ENCODE peak calls at places on chromosome 22, in seven cellular contexts. One of them, this sample, is unnamed.

GRCh38 chr22:30675436-30675835 is 7.8 kb upstream of the DUSP18 start:
- DNase-seq in NB4: no peak
- DNase-seq in kidney epithelial cell: no peak
- DNase-seq in left ventricle myocardium inferior: no peak
- DNase-seq in fibroblast of pulmonary artery: no peak
- DNase-seq in Peyer's patch: no peak
- DNase-seq in colonic mucosa: no peak
- DNase-seq in this sample: no peak

GRCh38 chr22:45671783-45672563 is at the start of gene ATXN10:
- DNase-seq in fibroblast of pulmonary artery: peak
- DNase-seq in NB4: peak
- DNase-seq in colonic mucosa: peak
- DNase-seq in left ventricle myocardium inferior: peak
- DNase-seq in kidney epithelial cell: no peak
- DNase-seq in Peyer's patch: peak
- DNase-seq in this sample: peak

GRCh38 chr22:31210830-31211503 is 1.1 kb upstream of the LIMK2 start:
- DNase-seq in Peyer's patch: peak
- DNase-seq in left ventricle myocardium inferior: peak
- DNase-seq in NB4: no peak
- DNase-seq in fibroblast of pulmonary artery: no peak
- DNase-seq in kidney epithelial cell: no peak
- DNase-seq in colonic mucosa: no peak
- DNase-seq in this sample: peak

GRCh38 chr22:36293606-36294292 is 40.8 kb downstream of the APOL1 start:
- DNase-seq in colonic mucosa: no peak
- DNase-seq in NB4: no peak
- DNase-seq in Peyer's patch: no peak
- DNase-seq in left ventricle myocardium inferior: peak
- DNase-seq in kidney epithelial cell: no peak
- DNase-seq in fibroblast of pulmonary artery: no peak
- DNase-seq in this sample: no peak

GRCh38 chr22:27032121-27032761 is 374.9 kb downstream of the MIAT start:
- DNase-seq in Peyer's patch: no peak
- DNase-seq in left ventricle myocardium inferior: no peak
- DNase-seq in fibroblast of pulmonary artery: no peak
- DNase-seq in colonic mucosa: no peak
- DNase-seq in NB4: peak
- DNase-seq in kidney epithelial cell: no peak
- DNase-seq in this sample: no peak

GRCh38 chr22:43862882-43863202 is 529 bp upstream of the SULT4A1 start:
- DNase-seq in kidney epithelial cell: no peak
- DNase-seq in left ventricle myocardium inferior: no peak
- DNase-seq in NB4: no peak
- DNase-seq in Peyer's patch: no peak
- DNase-seq in colonic mucosa: no peak
- DNase-seq in fibroblast of pulmonary artery: no peak
- DNase-seq in this sample: no peak

GRCh38 chr22:48654492-48654891 is 1173.2 kb downstream of the BRD1 start:
- DNase-seq in left ventricle myocardium inferior: no peak
- DNase-seq in fibroblast of pulmonary artery: no peak
- DNase-seq in colonic mucosa: no peak
- DNase-seq in kidney epithelial cell: no peak
- DNase-seq in Peyer's patch: no peak
- DNase-seq in NB4: no peak
- DNase-seq in this sample: peak

GRCh38 chr22:37202001-37202555 is 10.2 kb downstream of the SSTR3 start:
- DNase-seq in colonic mucosa: no peak
- DNase-seq in kidney epithelial cell: no peak
- DNase-seq in Peyer's patch: no peak
- DNase-seq in fibroblast of pulmonary artery: no peak
- DNase-seq in left ventricle myocardium inferior: no peak
- DNase-seq in NB4: no peak
- DNase-seq in this sample: no peak

GRCh38 chr22:45082795-45083194 is 73.0 kb upstream of the PHF21B start:
- DNase-seq in Peyer's patch: no peak
- DNase-seq in colonic mucosa: no peak
- DNase-seq in kidney epithelial cell: no peak
- DNase-seq in left ventricle myocardium inferior: no peak
- DNase-seq in fibroblast of pulmonary artery: no peak
- DNase-seq in NB4: peak
- DNase-seq in this sample: no peak

GRCh38 chr22:45164217-45165123 is 745 bp downstream of the NUP50 start:
- DNase-seq in colonic mucosa: peak
- DNase-seq in kidney epithelial cell: no peak
- DNase-seq in NB4: peak
- DNase-seq in fibroblast of pulmonary artery: peak
- DNase-seq in Peyer's patch: peak
- DNase-seq in left ventricle myocardium inferior: peak
- DNase-seq in this sample: no peak

GRCh38 chr22:36244522-36245391 is 5.4 kb upstream of the APOL2 start:
- DNase-seq in Peyer's patch: no peak
- DNase-seq in colonic mucosa: no peak
- DNase-seq in kidney epithelial cell: no peak
- DNase-seq in left ventricle myocardium inferior: peak
- DNase-seq in fibroblast of pulmonary artery: peak
- DNase-seq in NB4: no peak
- DNase-seq in this sample: peak

GRCh38 chr22:22578702-22579424 is 19.8 kb upstream of the PRAME start:
- DNase-seq in left ventricle myocardium inferior: peak
- DNase-seq in colonic mucosa: no peak
- DNase-seq in NB4: peak
- DNase-seq in Peyer's patch: no peak
- DNase-seq in fibroblast of pulmonary artery: peak
- DNase-seq in kidney epithelial cell: peak
- DNase-seq in this sample: peak

GRCh38 chr22:44701824-44702478 is at the start of gene PRR5:
- DNase-seq in colonic mucosa: peak
- DNase-seq in fibroblast of pulmonary artery: peak
- DNase-seq in kidney epithelial cell: no peak
- DNase-seq in NB4: peak
- DNase-seq in Peyer's patch: peak
- DNase-seq in left ventricle myocardium inferior: peak
- DNase-seq in this sample: peak

GRCh38 chr22:39607093-39607492 is 36.5 kb downstream of the CACNA1I start:
- DNase-seq in NB4: no peak
- DNase-seq in colonic mucosa: no peak
- DNase-seq in kidney epithelial cell: no peak
- DNase-seq in Peyer's patch: no peak
- DNase-seq in fibroblast of pulmonary artery: no peak
- DNase-seq in left ventricle myocardium inferior: no peak
- DNase-seq in this sample: no peak

GRCh38 chr22:31604137-31604705 is 57.8 kb downstream of the PISD start:
- DNase-seq in left ventricle myocardium inferior: no peak
- DNase-seq in colonic mucosa: no peak
- DNase-seq in kidney epithelial cell: no peak
- DNase-seq in Peyer's patch: no peak
- DNase-seq in NB4: no peak
- DNase-seq in fibroblast of pulmonary artery: no peak
- DNase-seq in this sample: no peak

GRCh38 chr22:41052661-41053490 is 39.5 kb upstream of the EP300 start:
- DNase-seq in Peyer's patch: no peak
- DNase-seq in NB4: no peak
- DNase-seq in kidney epithelial cell: peak
- DNase-seq in fibroblast of pulmonary artery: peak
- DNase-seq in left ventricle myocardium inferior: no peak
- DNase-seq in colonic mucosa: no peak
- DNase-seq in this sample: peak

GRCh38 chr22:45120931-45121330 is 42.8 kb upstream of the NUP50 start:
- DNase-seq in Peyer's patch: no peak
- DNase-seq in NB4: no peak
- DNase-seq in colonic mucosa: no peak
- DNase-seq in left ventricle myocardium inferior: no peak
- DNase-seq in kidney epithelial cell: no peak
- DNase-seq in fibroblast of pulmonary artery: no peak
- DNase-seq in this sample: no peak

GRCh38 chr22:31650391-31650790 is 11.6 kb downstream of the PISD start:
- DNase-seq in kidney epithelial cell: peak
- DNase-seq in colonic mucosa: no peak
- DNase-seq in fibroblast of pulmonary artery: peak
- DNase-seq in left ventricle myocardium inferior: no peak
- DNase-seq in NB4: no peak
- DNase-seq in Peyer's patch: no peak
- DNase-seq in this sample: peak

GRCh38 chr22:40410272-40410671 is 39.9 kb downstream of the SGSM3 start:
- DNase-seq in kidney epithelial cell: no peak
- DNase-seq in NB4: no peak
- DNase-seq in Peyer's patch: no peak
- DNase-seq in left ventricle myocardium inferior: no peak
- DNase-seq in fibroblast of pulmonary artery: no peak
- DNase-seq in colonic mucosa: no peak
- DNase-seq in this sample: no peak

GRCh38 chr22:23696326-23696851 is 5.6 kb downstream of the RGL4 start:
- DNase-seq in fibroblast of pulmonary artery: peak
- DNase-seq in kidney epithelial cell: no peak
- DNase-seq in Peyer's patch: peak
- DNase-seq in colonic mucosa: no peak
- DNase-seq in left ventricle myocardium inferior: no peak
- DNase-seq in NB4: peak
- DNase-seq in this sample: peak

GRCh38 chr22:23270212-23270733 is 90.0 kb downstream of the BCR start:
- DNase-seq in colonic mucosa: no peak
- DNase-seq in left ventricle myocardium inferior: no peak
- DNase-seq in Peyer's patch: no peak
- DNase-seq in fibroblast of pulmonary artery: peak
- DNase-seq in kidney epithelial cell: no peak
- DNase-seq in NB4: no peak
- DNase-seq in this sample: no peak

GRCh38 chr22:23179381-23180294 is 671 bp upstream of the BCR start:
- DNase-seq in Peyer's patch: no peak
- DNase-seq in kidney epithelial cell: no peak
- DNase-seq in colonic mucosa: peak
- DNase-seq in left ventricle myocardium inferior: peak
- DNase-seq in fibroblast of pulmonary artery: no peak
- DNase-seq in NB4: peak
- DNase-seq in this sample: no peak

GRCh38 chr22:20567993-20568417 is 60.6 kb downstream of the MED15 start:
- DNase-seq in NB4: no peak
- DNase-seq in colonic mucosa: no peak
- DNase-seq in left ventricle myocardium inferior: peak
- DNase-seq in Peyer's patch: no peak
- DNase-seq in kidney epithelial cell: no peak
- DNase-seq in fibroblast of pulmonary artery: peak
- DNase-seq in this sample: peak
- TF ChIP-seq CTCF in NB4: no peak
- TF ChIP-seq CTCF in colonic mucosa: no peak
- TF ChIP-seq CTCF in left ventricle myocardium inferior: peak
- TF ChIP-seq CTCF in Peyer's patch: no peak
- TF ChIP-seq CTCF in kidney epithelial cell: peak
- TF ChIP-seq CTCF in fibroblast of pulmonary artery: peak
- TF ChIP-seq CTCF in this sample: peak

GRCh38 chr22:20997536-20998257 is 4.2 kb downstream of the THAP7 start:
- DNase-seq in kidney epithelial cell: no peak
- DNase-seq in NB4: no peak
- DNase-seq in fibroblast of pulmonary artery: no peak
- DNase-seq in Peyer's patch: no peak
- DNase-seq in colonic mucosa: no peak
- DNase-seq in left ventricle myocardium inferior: no peak
- DNase-seq in this sample: no peak

GRCh38 chr22:21000215-21000986 is 1.5 kb downstream of the THAP7 start:
- DNase-seq in left ventricle myocardium inferior: no peak
- DNase-seq in kidney epithelial cell: no peak
- DNase-seq in colonic mucosa: no peak
- DNase-seq in fibroblast of pulmonary artery: no peak
- DNase-seq in Peyer's patch: no peak
- DNase-seq in NB4: no peak
- DNase-seq in this sample: no peak

GRCh38 chr22:21000987-21001600 is 824 bp downstream of the THAP7 start:
- DNase-seq in left ventricle myocardium inferior: no peak
- DNase-seq in kidney epithelial cell: no peak
- DNase-seq in colonic mucosa: no peak
- DNase-seq in fibroblast of pulmonary artery: no peak
- DNase-seq in NB4: no peak
- DNase-seq in Peyer's patch: peak
- DNase-seq in this sample: no peak

GRCh38 chr22:20998411-20999336 is 3.2 kb downstream of the THAP7 start:
- DNase-seq in left ventricle myocardium inferior: no peak
- DNase-seq in colonic mucosa: no peak
- DNase-seq in Peyer's patch: no peak
- DNase-seq in kidney epithelial cell: no peak
- DNase-seq in fibroblast of pulmonary artery: no peak
- DNase-seq in NB4: no peak
- DNase-seq in this sample: no peak

GRCh38 chr22:20999350-21000214 is 2.3 kb downstream of the THAP7 start:
- DNase-seq in fibroblast of pulmonary artery: no peak
- DNase-seq in left ventricle myocardium inferior: no peak
- DNase-seq in colonic mucosa: no peak
- DNase-seq in kidney epithelial cell: no peak
- DNase-seq in NB4: no peak
- DNase-seq in Peyer's patch: no peak
- DNase-seq in this sample: no peak
- H3K4me3 ChIP-seq in fibroblast of pulmonary artery: no peak
- H3K4me3 ChIP-seq in left ventricle myocardium inferior: peak
- H3K4me3 ChIP-seq in colonic mucosa: no peak
- H3K4me3 ChIP-seq in kidney epithelial cell: no peak
- H3K4me3 ChIP-seq in NB4: peak
- H3K4me3 ChIP-seq in Peyer's patch: no peak
- H3K4me3 ChIP-seq in this sample: no peak

GRCh38 chr22:20584872-20585639 is 77.6 kb downstream of the MED15 start:
- DNase-seq in NB4: no peak
- DNase-seq in kidney epithelial cell: no peak
- DNase-seq in fibroblast of pulmonary artery: no peak
- DNase-seq in colonic mucosa: no peak
- DNase-seq in Peyer's patch: no peak
- DNase-seq in left ventricle myocardium inferior: peak
- DNase-seq in this sample: no peak
- TF ChIP-seq CTCF in NB4: no peak
- TF ChIP-seq CTCF in kidney epithelial cell: no peak
- TF ChIP-seq CTCF in fibroblast of pulmonary artery: no peak
- TF ChIP-seq CTCF in colonic mucosa: no peak
- TF ChIP-seq CTCF in Peyer's patch: no peak
- TF ChIP-seq CTCF in left ventricle myocardium inferior: no peak
- TF ChIP-seq CTCF in this sample: no peak

GRCh38 chr22:25388866-25389540 is 169.6 kb downstream of the CRYBB2 start:
- DNase-seq in colonic mucosa: no peak
- DNase-seq in kidney epithelial cell: no peak
- DNase-seq in NB4: peak
- DNase-seq in fibroblast of pulmonary artery: no peak
- DNase-seq in left ventricle myocardium inferior: no peak
- DNase-seq in Peyer's patch: no peak
- DNase-seq in this sample: no peak

GRCh38 chr22:25389541-25389919 is 170.1 kb downstream of the CRYBB2 start:
- DNase-seq in left ventricle myocardium inferior: no peak
- DNase-seq in NB4: no peak
- DNase-seq in kidney epithelial cell: no peak
- DNase-seq in fibroblast of pulmonary artery: no peak
- DNase-seq in colonic mucosa: no peak
- DNase-seq in Peyer's patch: no peak
- DNase-seq in this sample: no peak

GRCh38 chr22:25390297-25391240 is 171.1 kb downstream of the CRYBB2 start:
- DNase-seq in left ventricle myocardium inferior: no peak
- DNase-seq in fibroblast of pulmonary artery: no peak
- DNase-seq in NB4: no peak
- DNase-seq in colonic mucosa: no peak
- DNase-seq in Peyer's patch: no peak
- DNase-seq in kidney epithelial cell: no peak
- DNase-seq in this sample: no peak

GRCh38 chr22:25386538-25386884 is 167.1 kb downstream of the CRYBB2 start:
- DNase-seq in NB4: no peak
- DNase-seq in colonic mucosa: no peak
- DNase-seq in fibroblast of pulmonary artery: no peak
- DNase-seq in kidney epithelial cell: no peak
- DNase-seq in Peyer's patch: no peak
- DNase-seq in left ventricle myocardium inferior: no peak
- DNase-seq in this sample: no peak

GRCh38 chr22:25388415-25388814 is 169.0 kb downstream of the CRYBB2 start:
- DNase-seq in kidney epithelial cell: no peak
- DNase-seq in NB4: no peak
- DNase-seq in colonic mucosa: no peak
- DNase-seq in fibroblast of pulmonary artery: no peak
- DNase-seq in Peyer's patch: no peak
- DNase-seq in left ventricle myocardium inferior: no peak
- DNase-seq in this sample: no peak
- H3K4me3 ChIP-seq in kidney epithelial cell: no peak
- H3K4me3 ChIP-seq in NB4: no peak
- H3K4me3 ChIP-seq in colonic mucosa: no peak
- H3K4me3 ChIP-seq in fibroblast of pulmonary artery: no peak
- H3K4me3 ChIP-seq in Peyer's patch: no peak
- H3K4me3 ChIP-seq in left ventricle myocardium inferior: no peak
- H3K4me3 ChIP-seq in this sample: no peak

This sample was measured in AG10803.